ENCODE peak calls at places on chromosomes 6 and 20, in five cellular contexts. One of them, this sample, is unnamed.

GRCh38 chr20:50915424-50915823 is 15.8 kb downstream of the ADNP start:
- DNase-seq in Calu3: no peak
- DNase-seq in B cell: no peak
- DNase-seq in CD14-positive monocyte: no peak
- DNase-seq in pancreas: no peak
- DNase-seq in this sample: no peak

GRCh38 chr6:119978274-119978889 is 628.8 kb upstream of the MAN1A1 start:
- DNase-seq in Calu3: peak
- DNase-seq in B cell: no peak
- DNase-seq in CD14-positive monocyte: no peak
- DNase-seq in pancreas: no peak
- DNase-seq in this sample: no peak

GRCh38 chr6:154399097-154399496 is 42.5 kb upstream of the IPCEF1 start:
- DNase-seq in Calu3: no peak
- DNase-seq in B cell: no peak
- DNase-seq in CD14-positive monocyte: no peak
- DNase-seq in pancreas: no peak
- DNase-seq in this sample: no peak

GRCh38 chr6:106077881-106078280 is 8.3 kb upstream of the PRDM1 start:
- DNase-seq in Calu3: no peak
- DNase-seq in B cell: no peak
- DNase-seq in CD14-positive monocyte: no peak
- DNase-seq in pancreas: no peak
- DNase-seq in this sample: no peak

GRCh38 chr20:62695448-62696414 is 12.9 kb upstream of the NTSR1 start:
- DNase-seq in Calu3: no peak
- DNase-seq in B cell: no peak
- DNase-seq in CD14-positive monocyte: no peak
- DNase-seq in pancreas: no peak
- DNase-seq in this sample: no peak

GRCh38 chr6:163314791-163315404 is 99.6 kb upstream of the QKI start:
- DNase-seq in Calu3: no peak
- DNase-seq in B cell: no peak
- DNase-seq in CD14-positive monocyte: no peak
- DNase-seq in pancreas: no peak
- DNase-seq in this sample: no peak

GRCh38 chr6:107679457-107679856 is 144.7 kb downstream of the SCML4 start:
- DNase-seq in Calu3: no peak
- DNase-seq in B cell: no peak
- DNase-seq in CD14-positive monocyte: no peak
- DNase-seq in pancreas: no peak
- DNase-seq in this sample: no peak

GRCh38 chr20:49915380-49916145 is at the start of gene SPATA2:
- DNase-seq in Calu3: peak
- DNase-seq in B cell: peak
- DNase-seq in CD14-positive monocyte: peak
- DNase-seq in pancreas: peak
- DNase-seq in this sample: peak

GRCh38 chr6:31401403-31401802 is 2.0 kb upstream of the MICA start:
- DNase-seq in Calu3: peak
- DNase-seq in B cell: no peak
- DNase-seq in CD14-positive monocyte: no peak
- DNase-seq in pancreas: no peak
- DNase-seq in this sample: no peak

GRCh38 chr6:85660181-85660611 is 17.5 kb upstream of the SYNCRIP start:
- DNase-seq in Calu3: no peak
- DNase-seq in B cell: no peak
- DNase-seq in CD14-positive monocyte: no peak
- DNase-seq in pancreas: no peak
- DNase-seq in this sample: no peak

GRCh38 chr20:62716198-62716940 is 7.7 kb downstream of the NTSR1 start:
- DNase-seq in Calu3: no peak
- DNase-seq in B cell: no peak
- DNase-seq in CD14-positive monocyte: no peak
- DNase-seq in pancreas: no peak
- DNase-seq in this sample: no peak

GRCh38 chr6:2434116-2434515 is 188.7 kb upstream of the GMDS start:
- DNase-seq in Calu3: peak
- DNase-seq in B cell: no peak
- DNase-seq in CD14-positive monocyte: no peak
- DNase-seq in pancreas: no peak
- DNase-seq in this sample: no peak

GRCh38 chr6:148513145-148514071 is 170.8 kb downstream of the SASH1 start:
- DNase-seq in Calu3: no peak
- DNase-seq in B cell: no peak
- DNase-seq in CD14-positive monocyte: no peak
- DNase-seq in pancreas: no peak
- DNase-seq in this sample: no peak

GRCh38 chr6:37239511-37239910 is 18.1 kb upstream of the TBC1D22B start:
- DNase-seq in Calu3: no peak
- DNase-seq in B cell: no peak
- DNase-seq in CD14-positive monocyte: no peak
- DNase-seq in pancreas: no peak
- DNase-seq in this sample: no peak

GRCh38 chr6:81895511-81896185 is 143.2 kb upstream of the TENT5A start:
- DNase-seq in Calu3: no peak
- DNase-seq in B cell: no peak
- DNase-seq in CD14-positive monocyte: no peak
- DNase-seq in pancreas: no peak
- DNase-seq in this sample: no peak

GRCh38 chr6:97322226-97322625 is 39.2 kb upstream of the MMS22L start:
- DNase-seq in Calu3: no peak
- DNase-seq in B cell: no peak
- DNase-seq in CD14-positive monocyte: no peak
- DNase-seq in pancreas: no peak
- DNase-seq in this sample: no peak

GRCh38 chr6:163183791-163184190 is 230.7 kb upstream of the QKI start:
- DNase-seq in Calu3: no peak
- DNase-seq in B cell: no peak
- DNase-seq in CD14-positive monocyte: no peak
- DNase-seq in pancreas: no peak
- DNase-seq in this sample: no peak

GRCh38 chr6:163634514-163635171 is 220.1 kb downstream of the QKI start:
- DNase-seq in Calu3: no peak
- DNase-seq in B cell: no peak
- DNase-seq in CD14-positive monocyte: no peak
- DNase-seq in pancreas: no peak
- DNase-seq in this sample: no peak

GRCh38 chr20:17227199-17227535 is 327 bp downstream of the PCSK2 start:
- DNase-seq in Calu3: no peak
- DNase-seq in B cell: no peak
- DNase-seq in CD14-positive monocyte: no peak
- DNase-seq in pancreas: no peak
- DNase-seq in this sample: no peak

GRCh38 chr6:4844108-4844507 is 67.9 kb downstream of the CDYL start:
- DNase-seq in Calu3: no peak
- DNase-seq in B cell: no peak
- DNase-seq in CD14-positive monocyte: no peak
- DNase-seq in pancreas: no peak
- DNase-seq in this sample: no peak
- TF ChIP-seq CTCF in Calu3: no peak
- TF ChIP-seq CTCF in B cell: peak
- TF ChIP-seq CTCF in CD14-positive monocyte: peak
- TF ChIP-seq CTCF in pancreas: no peak
- TF ChIP-seq CTCF in this sample: no peak

GRCh38 chr6:25060522-25060921 is 124.8 kb upstream of the RIPOR2 start:
- DNase-seq in Calu3: no peak
- DNase-seq in B cell: no peak
- DNase-seq in CD14-positive monocyte: no peak
- DNase-seq in pancreas: no peak
- DNase-seq in this sample: no peak
- TF ChIP-seq CTCF in Calu3: no peak
- TF ChIP-seq CTCF in B cell: no peak
- TF ChIP-seq CTCF in CD14-positive monocyte: no peak
- TF ChIP-seq CTCF in pancreas: no peak
- TF ChIP-seq CTCF in this sample: no peak

GRCh38 chr6:27786048-27786447 is 126.1 kb downstream of the OR2B2 start:
- DNase-seq in Calu3: no peak
- DNase-seq in B cell: no peak
- DNase-seq in CD14-positive monocyte: no peak
- DNase-seq in pancreas: no peak
- DNase-seq in this sample: no peak

GRCh38 chr6:27782703-27783236 is 129.4 kb downstream of the OR2B2 start:
- DNase-seq in Calu3: no peak
- DNase-seq in B cell: no peak
- DNase-seq in CD14-positive monocyte: no peak
- DNase-seq in pancreas: no peak
- DNase-seq in this sample: no peak

DNA sequence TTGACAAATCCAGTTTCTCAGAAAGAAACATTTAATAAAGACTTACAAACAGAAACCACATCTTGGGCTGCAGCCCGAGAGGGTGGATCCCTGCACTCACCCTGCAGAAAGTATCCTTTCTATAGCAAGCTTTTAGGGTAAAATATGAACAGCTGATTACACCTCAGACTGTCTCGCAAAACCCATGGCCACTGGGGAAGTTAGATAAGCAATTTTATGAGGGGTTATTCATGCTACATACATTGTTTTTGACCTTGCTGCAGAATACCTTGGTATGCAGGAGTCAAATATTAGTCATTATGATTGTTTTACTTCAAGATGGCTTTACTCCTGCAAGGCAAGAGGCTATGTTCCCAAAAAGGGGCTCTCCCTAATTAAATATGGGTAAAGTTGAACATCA is 126.9 kb downstream of the OR2B2 start:
- DNase-seq in Calu3: no peak
- DNase-seq in B cell: no peak
- DNase-seq in CD14-positive monocyte: no peak
- DNase-seq in pancreas: no peak
- DNase-seq in this sample: no peak
- TF ChIP-seq CTCF in Calu3: no peak
- TF ChIP-seq CTCF in B cell: no peak
- TF ChIP-seq CTCF in CD14-positive monocyte: no peak
- TF ChIP-seq CTCF in pancreas: no peak
- TF ChIP-seq CTCF in this sample: no peak

DNA sequence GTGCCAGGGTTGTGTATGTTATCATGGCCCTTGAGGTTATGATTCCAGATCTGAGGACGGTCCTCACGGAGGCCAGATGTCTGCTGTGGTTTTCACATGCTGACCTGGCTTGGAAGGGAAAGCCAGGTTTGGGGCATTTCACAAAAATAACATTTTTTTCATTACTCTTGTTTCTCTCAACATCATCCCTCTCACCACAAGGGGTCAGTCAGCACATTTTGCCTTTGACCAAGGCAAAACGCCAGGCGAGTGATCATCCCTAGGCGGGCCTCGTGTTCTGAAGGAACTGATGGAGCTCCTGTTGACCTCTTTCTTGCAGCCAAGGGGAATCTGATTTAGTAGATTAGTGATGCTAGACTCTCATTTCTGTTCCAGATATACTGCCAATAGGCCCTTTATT is 133.5 kb downstream of the TBC1D7 start:
- DNase-seq in Calu3: peak
- DNase-seq in B cell: peak
- DNase-seq in CD14-positive monocyte: peak
- DNase-seq in pancreas: peak
- DNase-seq in this sample: no peak
- TF ChIP-seq CTCF in Calu3: peak
- TF ChIP-seq CTCF in B cell: peak
- TF ChIP-seq CTCF in CD14-positive monocyte: peak
- TF ChIP-seq CTCF in pancreas: no peak
- TF ChIP-seq CTCF in this sample: peak

GRCh38 chr6:110874880-110875547 is 429 bp downstream of the AMD1 start:
- DNase-seq in Calu3: peak
- DNase-seq in B cell: peak
- DNase-seq in CD14-positive monocyte: no peak
- DNase-seq in pancreas: peak
- DNase-seq in this sample: no peak

GRCh38 chr6:110876170-110876773 is 1.7 kb downstream of the AMD1 start:
- DNase-seq in Calu3: peak
- DNase-seq in B cell: peak
- DNase-seq in CD14-positive monocyte: peak
- DNase-seq in pancreas: peak
- DNase-seq in this sample: no peak

GRCh38 chr6:110873981-110874879 is at the start of gene AMD1:
- DNase-seq in Calu3: peak
- DNase-seq in B cell: peak
- DNase-seq in CD14-positive monocyte: peak
- DNase-seq in pancreas: peak
- DNase-seq in this sample: peak

GRCh38 chr6:110877154-110877564 is 2.6 kb downstream of the AMD1 start:
- DNase-seq in Calu3: no peak
- DNase-seq in B cell: no peak
- DNase-seq in CD14-positive monocyte: no peak
- DNase-seq in pancreas: no peak
- DNase-seq in this sample: no peak

GRCh38 chr6:110875548-110876169 is 1.1 kb downstream of the AMD1 start:
- DNase-seq in Calu3: no peak
- DNase-seq in B cell: peak
- DNase-seq in CD14-positive monocyte: peak
- DNase-seq in pancreas: peak
- DNase-seq in this sample: no peak
- TF ChIP-seq CTCF in Calu3: no peak
- TF ChIP-seq CTCF in B cell: no peak
- TF ChIP-seq CTCF in CD14-positive monocyte: no peak
- TF ChIP-seq CTCF in pancreas: no peak
- TF ChIP-seq CTCF in this sample: no peak